ENCODE peak calls at places on chromosome 15, in ten cellular contexts. N, Q, B, I, U, V, H, M, S and P are unnamed samples.

GRCh38 chr15:52523192-52523591 is 5.5 kb downstream of the MYO5A start:
- DNase-seq in S (no peak), M (no peak), Q (no peak), I (no peak), H (peak), U (no peak), V (no peak), N (no peak), B (no peak), P (no peak)

GRCh38 chr15:47514251-47514652 is 203.1 kb upstream of the SEMA6D start:
- DNase-seq in Q (no peak), S (no peak), B (no peak), N (no peak), H (peak), V (no peak), U (no peak), M (no peak), I (no peak), P (no peak)

GRCh38 chr15:69318033-69318432 is 19.3 kb downstream of the PAQR5 start:
- DNase-seq in V (no peak), Q (peak), U (no peak), N (no peak), S (no peak), H (no peak), I (no peak), M (no peak), B (no peak), P (no peak)

GRCh38 chr15:50880651-50881114 is 27.8 kb upstream of the AP4E1 start:
- DNase-seq in H (peak), M (no peak), B (no peak), Q (no peak), I (no peak), V (no peak), S (no peak), N (no peak), U (no peak), P (no peak)

GRCh38 chr15:48644498-48644826 is 1.0 kb downstream of the FBN1 start:
- DNase-seq in M (no peak), Q (no peak), I (peak), V (no peak), B (no peak), H (peak), S (no peak), N (peak), U (peak), P (no peak)

GRCh38 chr15:27454281-27455060 is 483.5 kb downstream of the GABRG3 start:
- DNase-seq in S (no peak), U (no peak), N (no peak), B (no peak), M (no peak), V (no peak), H (no peak), Q (no peak), I (no peak), P (no peak)

GRCh38 chr15:28018291-28019044 is 80.6 kb downstream of the OCA2 start:
- DNase-seq in U (no peak), V (no peak), B (no peak), I (no peak), Q (no peak), S (no peak), N (no peak), H (no peak), M (no peak), P (no peak)

GRCh38 chr15:71937650-71938311 is 127.4 kb downstream of the NR2E3 start:
- DNase-seq in B (no peak), Q (no peak), H (no peak), S (no peak), U (no peak), M (no peak), I (no peak), V (no peak), N (no peak), P (no peak)

GRCh38 chr15:40691737-40692136 is 3.2 kb upstream of the RAD51 start:
- DNase-seq in Q (no peak), N (no peak), V (no peak), M (no peak), S (no peak), U (no peak), B (no peak), I (no peak), H (peak), P (no peak)

GRCh38 chr15:87672309-87672897 is 584.1 kb downstream of the NTRK3 start:
- DNase-seq in U (no peak), N (peak), S (peak), B (no peak), M (no peak), V (peak), H (peak), Q (no peak), I (no peak), P (no peak)

GRCh38 chr15:77607111-77607893 is 25.4 kb downstream of the LINGO1 start:
- DNase-seq in N (no peak), V (no peak), S (no peak), I (peak), M (no peak), Q (no peak), B (no peak), H (no peak), U (peak), P (no peak)

GRCh38 chr15:83446904-83447708 is at the start of gene SH3GL3:
- DNase-seq in U (peak), S (peak), H (peak), V (peak), N (peak), B (no peak), Q (peak), I (peak), M (no peak), P (no peak)

GRCh38 chr15:81098884-81099601 is 35.0 kb upstream of the CFAP161 start:
- DNase-seq in H (peak), V (no peak), Q (no peak), S (no peak), I (no peak), N (no peak), M (no peak), U (peak), B (no peak), P (no peak)

GRCh38 chr15:58934521-58934920 is 1.0 kb upstream of the SLTM start:
- DNase-seq in N (no peak), U (no peak), S (no peak), V (no peak), I (no peak), M (no peak), Q (no peak), B (no peak), H (no peak), P (no peak)

GRCh38 chr15:40340740-40341400 is at the start of gene CCDC9B:
- DNase-seq in H (peak), V (no peak), N (peak), U (peak), B (no peak), Q (no peak), S (no peak), M (no peak), I (peak), P (no peak)

GRCh38 chr15:85406916-85407315 is 26.5 kb downstream of the AKAP13 start:
- DNase-seq in B (no peak), V (no peak), N (no peak), S (no peak), H (no peak), Q (no peak), M (no peak), U (no peak), I (no peak), P (no peak)

GRCh38 chr15:29968099-29968892 is 114.5 kb upstream of the GOLGA8J start:
- DNase-seq in H (no peak), U (no peak), Q (no peak), M (no peak), S (peak), B (no peak), N (no peak), I (peak), V (peak), P (no peak)

GRCh38 chr15:72285927-72286516 is 13.7 kb upstream of the PARP6 start:
- DNase-seq in V (no peak), S (no peak), M (peak), H (peak), U (peak), Q (no peak), B (no peak), N (peak), I (peak), P (peak)

GRCh38 chr15:98648654-98649537 is 557 bp downstream of the IGF1R start:
- DNase-seq in H (peak), Q (no peak), I (peak), N (peak), M (no peak), B (peak), S (peak), U (peak), V (peak), P (peak)

GRCh38 chr15:62976301-62976842 is 66.2 kb upstream of the TPM1 start:
- DNase-seq in M (no peak), U (no peak), S (no peak), Q (no peak), H (no peak), B (no peak), V (no peak), N (no peak), I (no peak), P (no peak)

GRCh38 chr15:96338772-96339661 is 8.5 kb downstream of the NR2F2 start:
- DNase-seq in Q (no peak), S (no peak), N (no peak), H (peak), M (no peak), U (no peak), B (no peak), V (no peak), I (no peak), P (no peak)

GRCh38 chr15:68787609-68788264 is 33.0 kb downstream of the ANP32A start:
- DNase-seq in V (no peak), M (no peak), N (no peak), Q (no peak), H (no peak), S (no peak), U (no peak), I (peak), B (no peak), P (no peak)

GRCh38 chr15:47292638-47293037 is 424.7 kb upstream of the SEMA6D start:
- DNase-seq in M (no peak), V (no peak), B (no peak), Q (no peak), I (no peak), S (no peak), H (no peak), U (no peak), N (no peak), P (no peak)

GRCh38 chr15:44606740-44607139 is 56.7 kb downstream of the SPG11 start:
- DNase-seq in U (no peak), H (no peak), V (no peak), B (no peak), N (no peak), S (no peak), Q (no peak), I (no peak), M (no peak), P (no peak)

GRCh38 chr15:68638953-68639500 is 60.2 kb downstream of the CORO2B start:
- DNase-seq in I (no peak), S (no peak), N (no peak), V (no peak), H (no peak), B (no peak), U (no peak), M (no peak), Q (no peak), P (no peak)

GRCh38 chr15:32838820-32839219 is 121.0 kb downstream of the GREM1 start:
- DNase-seq in V (no peak), H (peak), M (no peak), Q (no peak), B (no peak), N (peak), U (no peak), S (no peak), I (no peak), P (no peak)

GRCh38 chr15:48718646-48719045 is 73.1 kb upstream of the FBN1 start:
- DNase-seq in N (peak), Q (no peak), I (no peak), V (no peak), H (no peak), M (no peak), B (no peak), S (no peak), U (no peak), P (no peak)

GRCh38 chr15:31273258-31273941 is 53.2 kb upstream of the KLF13 start:
- DNase-seq in S (no peak), B (no peak), Q (no peak), N (peak), U (no peak), M (no peak), V (no peak), H (no peak), I (no peak), P (no peak)

GRCh38 chr15:57025264-57025939 is 107.0 kb downstream of the TCF12 start:
- DNase-seq in I (no peak), V (no peak), U (no peak), N (no peak), S (no peak), B (no peak), M (no peak), H (peak), Q (no peak), P (no peak)

GRCh38 chr15:57655809-57656208 is 50.7 kb upstream of the POLR2M start:
- DNase-seq in V (no peak), N (no peak), M (no peak), U (no peak), S (no peak), B (no peak), I (no peak), H (no peak), Q (no peak), P (no peak)

GRCh38 chr15:57795261-57795660 is 88.7 kb downstream of the POLR2M start:
- DNase-seq in U (no peak), I (no peak), B (no peak), H (no peak), S (no peak), V (no peak), M (no peak), Q (no peak), N (no peak), P (no peak)

GRCh38 chr15:67573194-67573593 is 30.7 kb downstream of the MAP2K5 start:
- DNase-seq in Q (no peak), B (no peak), S (no peak), U (no peak), N (no peak), H (no peak), I (no peak), V (no peak), M (no peak), P (peak)

GRCh38 chr15:63065262-63066234 is 23.0 kb downstream of the TPM1 start:
- DNase-seq in H (no peak), S (no peak), B (no peak), U (no peak), M (no peak), N (no peak), I (no peak), Q (no peak), V (no peak), P (no peak)

GRCh38 chr15:79956354-79956939 is 14.5 kb downstream of the BCL2A1 start:
- DNase-seq in H (no peak), N (no peak), M (no peak), U (no peak), I (no peak), Q (no peak), B (no peak), V (no peak), S (no peak), P (no peak)

GRCh38 chr15:98649996-98650870 is 1.9 kb downstream of the IGF1R start:
- DNase-seq in U (peak), V (no peak), B (no peak), M (no peak), N (peak), I (peak), H (no peak), S (peak), Q (peak), P (peak)